ENCODE peak calls at places on chromosomes 7 and 10, in six cellular contexts. M is K562, L is tibial artery, D is GM23338, V is AG04450, W is adrenal gland. T is an unnamed sample.

GRCh38 chr7:95583834-95584621 is 12.3 kb downstream of the PDK4 start:
- DNase-seq in L (no peak), M (no peak), D (no peak), V (no peak), W (no peak), T (no peak)

GRCh38 chr10:123559066-123559822 is 106.9 kb upstream of the GPR26 start:
- DNase-seq in D (peak), M (peak), L (peak), V (no peak), W (peak), T (peak)

GRCh38 chr10:76113952-76114351 is 682.5 kb downstream of the LRMDA start:
- DNase-seq in V (no peak), W (no peak), L (no peak), M (no peak), D (no peak), T (no peak)

GRCh38 chr10:26445411-26446031 is 7.4 kb downstream of the APBB1IP start:
- DNase-seq in D (no peak), V (no peak), M (no peak), L (no peak), W (no peak), T (no peak)

GRCh38 chr10:44197646-44198045 is 187.3 kb downstream of the CXCL12 start:
- DNase-seq in V (no peak), L (no peak), W (no peak), M (no peak), D (no peak), T (no peak)

GRCh38 chr7:105769951-105770628 is 106.3 kb downstream of the ATXN7L1 start:
- DNase-seq in L (no peak), D (no peak), V (no peak), W (peak), M (peak), T (no peak)

GRCh38 chr10:83045731-83046130 is 1093.6 kb upstream of the GHITM start:
- DNase-seq in W (no peak), D (no peak), L (no peak), V (no peak), M (no peak), T (no peak)

GRCh38 chr10:118856106-118856505 is 101.3 kb upstream of the CACUL1 start:
- DNase-seq in D (no peak), L (no peak), W (no peak), V (no peak), M (no peak), T (no peak)

GRCh38 chr7:158683541-158683940 is 21.1 kb downstream of the NCAPG2 start:
- DNase-seq in L (no peak), D (no peak), V (no peak), M (no peak), W (no peak), T (no peak)

GRCh38 chr7:70775570-70776156 is 356.3 kb upstream of the GALNT17 start:
- DNase-seq in D (peak), M (peak), L (no peak), V (no peak), W (no peak), T (no peak)

GRCh38 chr7:151241755-151242096 is 6.8 kb downstream of the SMARCD3 start:
- DNase-seq in V (no peak), D (no peak), W (no peak), L (no peak), M (no peak), T (no peak)

GRCh38 chr7:43647772-43648643 is 65.1 kb downstream of the STK17A start:
- DNase-seq in M (no peak), L (peak), W (peak), V (peak), D (peak), T (peak)

GRCh38 chr10:75410135-75410787 is 8.7 kb upstream of the ZNF503 start:
- DNase-seq in D (peak), L (no peak), W (no peak), V (no peak), M (no peak), T (peak)

GRCh38 chr10:79072994-79073654 is 4.4 kb downstream of the ZMIZ1 start:
- DNase-seq in M (no peak), V (no peak), L (no peak), D (no peak), W (no peak), T (no peak)

GRCh38 chr7:142301299-142301698 is 43.4 kb upstream of the PRSS58 start:
- DNase-seq in D (no peak), V (no peak), M (no peak), L (no peak), W (no peak), T (no peak)

GRCh38 chr10:29102233-29102632 is 186.6 kb upstream of the LYZL1 start:
- DNase-seq in L (no peak), W (no peak), D (no peak), V (no peak), M (no peak), T (no peak)

DNA sequence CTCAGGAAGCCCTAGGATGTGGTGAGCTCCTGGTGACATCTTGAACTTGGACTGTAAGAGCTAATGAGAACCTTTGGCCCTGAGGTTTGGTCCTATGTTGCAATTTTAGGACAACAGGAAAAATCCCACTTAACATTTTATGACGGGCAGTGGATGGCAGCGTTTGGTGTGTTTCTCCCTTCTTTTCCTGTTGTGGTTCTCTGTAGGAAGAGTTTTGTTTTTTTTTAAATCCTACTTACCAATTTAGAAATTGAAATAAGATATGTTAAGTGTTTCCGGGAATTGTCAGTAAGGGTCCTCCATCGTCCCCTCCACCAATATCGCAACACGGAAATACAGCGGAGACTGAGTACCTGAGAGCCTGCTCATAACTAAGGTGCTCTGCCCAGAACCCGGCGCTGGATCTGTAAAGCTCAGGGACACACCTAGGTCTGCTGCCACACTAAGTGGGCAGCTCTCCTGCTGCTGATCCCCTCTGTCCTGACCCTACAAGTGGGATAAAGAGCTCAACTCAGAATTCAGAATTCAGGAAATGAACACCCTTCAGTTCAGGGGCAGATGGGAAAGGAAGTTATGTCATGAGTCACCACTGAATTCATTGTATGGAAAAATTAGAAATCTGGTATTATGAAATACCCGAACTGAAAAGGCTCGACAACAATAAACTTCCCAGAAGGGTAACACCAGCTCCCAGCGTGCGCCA is 9.2 kb upstream of the PROSER2 start:
- DNase-seq in L (no peak), V (no peak), W (no peak), M (no peak), D (no peak), T (no peak)
- H3K27ac ChIP-seq in L (no peak), V (no peak), W (no peak), M (no peak), D (no peak), T (no peak)

GRCh38 chr10:103241262-103242011 is 4.2 kb upstream of the RPEL1 start:
- DNase-seq in M (no peak), V (no peak), W (no peak), D (peak), L (peak), T (no peak)

GRCh38 chr10:103244663-103245271 is 920 bp upstream of the RPEL1 start:
- DNase-seq in L (peak), M (peak), D (peak), W (peak), V (peak), T (peak)

GRCh38 chr10:103246328-103246727 is 641 bp downstream of the RPEL1 start:
- DNase-seq in M (no peak), L (no peak), V (no peak), D (no peak), W (no peak), T (no peak)
- TF ChIP-seq CTCF in M (no peak), L (no peak), V (peak), D (peak), W (no peak), T (no peak)

GRCh38 chr10:96695366-96695765 is 24.9 kb downstream of the PIK3AP1 start:
- DNase-seq in W (no peak), V (no peak), L (no peak), D (no peak), M (no peak), T (no peak)

GRCh38 chr10:96697438-96697837 is 22.9 kb downstream of the PIK3AP1 start:
- DNase-seq in W (no peak), V (no peak), L (no peak), M (no peak), D (no peak), T (no peak)

GRCh38 chr10:96693431-96693830 is 26.9 kb downstream of the PIK3AP1 start:
- DNase-seq in L (no peak), W (no peak), V (no peak), M (no peak), D (no peak), T (no peak)

GRCh38 chr10:96697026-96697425 is 23.3 kb downstream of the PIK3AP1 start:
- DNase-seq in W (no peak), V (no peak), M (no peak), L (no peak), D (no peak), T (no peak)

GRCh38 chr10:96695975-96696634 is 24.2 kb downstream of the PIK3AP1 start:
- DNase-seq in M (no peak), W (no peak), V (no peak), D (no peak), L (no peak), T (no peak)
- H3K4me3 ChIP-seq in M (no peak), W (no peak), V (no peak), D (no peak), L (no peak), T (no peak)

DNA sequence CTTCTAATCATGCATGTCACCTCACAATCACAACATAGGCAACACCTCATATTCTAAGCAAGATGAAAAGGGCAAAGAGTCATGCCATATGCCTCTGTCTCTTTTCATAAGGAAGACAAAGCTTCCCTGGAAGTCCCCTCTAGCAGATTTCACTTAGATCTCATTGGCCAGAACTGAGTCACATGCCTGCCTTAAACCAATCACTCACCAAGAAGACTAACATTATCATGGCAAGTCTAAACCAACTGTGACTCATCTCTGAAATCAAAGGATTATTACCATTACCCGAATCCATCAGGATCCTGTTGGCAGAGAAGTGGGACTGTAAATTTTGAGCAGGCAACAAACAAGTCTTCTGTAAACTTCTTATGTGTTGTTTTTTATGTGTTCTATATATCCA is 27.8 kb downstream of the CAV1 start:
- DNase-seq in L (no peak), V (no peak), W (no peak), M (no peak), D (no peak), T (no peak)
- H3K27ac ChIP-seq in L (peak), V (no peak), W (no peak), M (no peak), D (no peak), T (peak)

DNA sequence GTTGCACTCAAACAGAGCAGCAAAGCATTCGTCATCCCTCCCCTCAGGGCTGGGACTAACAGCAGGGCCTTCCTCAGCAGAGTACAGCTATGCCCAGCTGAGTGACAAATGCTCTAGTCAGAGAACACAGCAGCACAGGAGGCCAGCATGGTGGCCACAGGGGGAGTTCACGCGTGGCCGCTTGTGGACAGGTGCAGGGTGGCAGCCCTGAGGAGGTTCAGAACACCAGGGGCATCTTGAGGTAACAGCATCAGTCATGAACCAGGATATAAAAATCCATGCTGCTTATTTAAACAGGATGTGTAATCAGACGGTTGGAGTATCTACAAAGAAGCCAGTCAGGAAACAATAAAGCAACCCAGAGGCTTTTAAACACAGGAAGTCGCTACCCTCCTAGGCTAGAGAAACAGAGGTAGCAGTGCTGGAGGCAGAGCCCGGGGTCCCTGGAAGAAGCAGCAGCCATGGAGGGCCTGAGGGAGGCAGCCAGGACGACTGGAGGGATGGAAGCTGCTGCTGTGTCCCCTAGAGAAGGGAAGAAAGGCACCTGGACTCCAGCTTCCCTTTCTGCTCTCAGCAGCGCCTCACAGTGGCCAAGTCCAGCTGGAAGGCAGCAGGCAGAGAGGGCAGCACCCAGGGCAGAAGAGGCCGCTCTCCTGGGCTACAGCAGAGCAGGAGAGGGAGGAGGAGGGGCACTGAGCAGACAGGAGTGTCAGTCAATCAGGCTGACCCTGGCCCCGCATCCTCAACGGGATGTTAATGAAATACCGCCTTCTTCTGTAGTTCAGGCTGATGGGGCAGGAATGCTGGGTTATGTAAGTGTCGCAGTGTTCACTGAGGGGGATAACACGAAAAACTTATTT is 70.8 kb upstream of the UCN3 start:
- DNase-seq in W (peak), D (peak), V (no peak), M (peak), L (peak), T (no peak)
- TF ChIP-seq CTCF in W (peak), D (peak), V (peak), M (peak), L (no peak), T (no peak)

GRCh38 chr10:110859947-110860376 is 11.8 kb upstream of the PDCD4 start:
- DNase-seq in L (no peak), V (peak), W (no peak), M (peak), D (no peak), T (no peak)

GRCh38 chr10:110860576-110861241 is 11.0 kb upstream of the PDCD4 start:
- DNase-seq in M (no peak), L (no peak), V (no peak), W (no peak), D (no peak), T (no peak)

GRCh38 chr10:110857265-110858158 is 14.2 kb upstream of the PDCD4 start:
- DNase-seq in D (no peak), V (peak), W (peak), L (no peak), M (peak), T (no peak)

GRCh38 chr10:110858297-110858934 is 13.3 kb upstream of the PDCD4 start:
- DNase-seq in D (no peak), W (no peak), L (no peak), M (peak), V (no peak), T (no peak)

GRCh38 chr10:110859206-110859946 is 12.4 kb upstream of the PDCD4 start:
- DNase-seq in V (no peak), W (no peak), D (no peak), L (peak), M (no peak), T (no peak)
- H3K4me3 ChIP-seq in V (no peak), W (no peak), D (no peak), L (no peak), M (no peak), T (no peak)

GRCh38 chr10:69475433-69475830 is 24.2 kb downstream of the TSPAN15 start:
- DNase-seq in M (no peak), D (no peak), V (no peak), L (no peak), W (no peak), T (no peak)
- H3K27ac ChIP-seq in M (no peak), D (no peak), V (no peak), L (peak), W (no peak), T (peak)